ENCODE peak calls at places on chromosome 18, in seven cellular contexts. B, K, E, H, C, J and V are unnamed samples.

GRCh38 chr18:24461996-24462395 is 1.6 kb downstream of the HRH4 start:
- DNase-seq in B (no peak), K (no peak), E (no peak), H (no peak), C (no peak), J (no peak), V (no peak)

GRCh38 chr18:77557030-77557429 is 307.4 kb downstream of the GALR1 start:
- DNase-seq in B (peak; percentile 71), K (no peak), E (no peak), H (no peak), C (no peak), J (no peak), V (peak; percentile 2)

GRCh38 chr18:63264871-63265270 is 54.7 kb downstream of the BCL2 start:
- DNase-seq in B (no peak), K (no peak), E (no peak), H (no peak), C (no peak), J (peak; percentile 79), V (no peak)

GRCh38 chr18:13376841-13377351 is 158.3 kb downstream of the LDLRAD4 start:
- DNase-seq in B (no peak), K (no peak), E (no peak), H (no peak), C (no peak), J (no peak), V (no peak)

GRCh38 chr18:76275913-76276312 is 219.1 kb downstream of the ZNF516 start:
- DNase-seq in B (no peak), K (no peak), E (no peak), H (no peak), C (no peak), J (no peak), V (no peak)

GRCh38 chr18:64253900-64254299 is 105.0 kb upstream of the LINC00305 start:
- DNase-seq in B (no peak), K (no peak), E (no peak), H (no peak), C (no peak), J (no peak), V (peak; percentile 25)

GRCh38 chr18:79366177-79367094 is 29.3 kb upstream of the NFATC1 start:
- DNase-seq in B (no peak), K (no peak), E (no peak), H (no peak), C (no peak), J (no peak), V (no peak)

GRCh38 chr18:79644006-79644665 is 35.5 kb upstream of the CTDP1 start:
- DNase-seq in B (peak; percentile 87), K (no peak), E (peak; percentile 66), H (no peak), C (peak; percentile 68), J (peak; percentile 79), V (peak; percentile 66)

GRCh38 chr18:76374330-76375281 is 120.4 kb downstream of the ZNF516 start:
- DNase-seq in B (no peak), K (no peak), E (no peak), H (no peak), C (no peak), J (no peak), V (no peak)

GRCh38 chr18:58270396-58270795 is 226.4 kb downstream of the NEDD4L start:
- DNase-seq in B (no peak), K (no peak), E (no peak), H (no peak), C (no peak), J (no peak), V (no peak)

GRCh38 chr18:63879684-63880083 is 7.8 kb upstream of the SERPINB2 start:
- DNase-seq in B (no peak), K (no peak), E (no peak), H (no peak), C (no peak), J (no peak), V (no peak)

GRCh38 chr18:36411745-36412168 is 114.2 kb downstream of the FHOD3 start:
- DNase-seq in B (peak; percentile 66), K (no peak), E (no peak), H (no peak), C (peak; percentile 42), J (no peak), V (peak; percentile 62)

GRCh38 chr18:42363446-42363845 is 408.4 kb downstream of the PIK3C3 start:
- DNase-seq in B (no peak), K (no peak), E (no peak), H (no peak), C (no peak), J (no peak), V (no peak)

GRCh38 chr18:39519741-39520140 is 1954.1 kb upstream of the CELF4 start:
- DNase-seq in B (no peak), K (no peak), E (no peak), H (no peak), C (no peak), J (no peak), V (no peak)

GRCh38 chr18:58609536-58609993 is 19.3 kb downstream of the ALPK2 start:
- DNase-seq in B (no peak), K (no peak), E (no peak), H (no peak), C (no peak), J (no peak), V (no peak)

GRCh38 chr18:66873899-66874298 is 270.0 kb upstream of the CDH19 start:
- DNase-seq in B (no peak), K (no peak), E (no peak), H (no peak), C (no peak), J (no peak), V (no peak)

GRCh38 chr18:79625195-79625923 is 54.2 kb upstream of the CTDP1 start:
- DNase-seq in B (no peak), K (no peak), E (no peak), H (peak; percentile 53), C (no peak), J (peak; percentile 67), V (no peak)

GRCh38 chr18:77948571-77948970 is 698.9 kb downstream of the GALR1 start:
- DNase-seq in B (no peak), K (no peak), E (no peak), H (no peak), C (no peak), J (no peak), V (no peak)

GRCh38 chr18:32389868-32390267 is 80.8 kb downstream of the GAREM1 start:
- DNase-seq in B (no peak), K (no peak), E (peak; percentile 64), H (no peak), C (no peak), J (peak; percentile 82), V (no peak)

GRCh38 chr18:24170389-24170788 is 31.5 kb downstream of the CABYR start:
- DNase-seq in B (no peak), K (no peak), E (no peak), H (no peak), C (no peak), J (no peak), V (no peak)

GRCh38 chr18:45938488-45938935 is 28.6 kb downstream of the EPG5 start:
- DNase-seq in B (no peak), K (no peak), E (no peak), H (no peak), C (no peak), J (no peak), V (no peak)

GRCh38 chr18:5524660-5525059 is 19.1 kb downstream of the EPB41L3 start:
- DNase-seq in B (no peak), K (no peak), E (no peak), H (no peak), C (no peak), J (no peak), V (no peak)
- H3K4me1 ChIP-seq in B (no peaks in the 10 kb centered on the region), K (no peaks in the 10 kb centered on the region), E (no peaks in the 10 kb centered on the region), H (no peaks in the 10 kb centered on the region), C (no peaks in the 10 kb centered on the region), J (peaks cover 4% of the 10 kb centered on the region), V (peaks cover 19% of the 10 kb centered on the region)

GRCh38 chr18:48931680-48932461 is 18.9 kb downstream of the SMAD7 start:
- DNase-seq in B (no peak), K (no peak), E (no peak), H (peak; percentile 57), C (no peak), J (no peak), V (no peak)
- H3K4me1 ChIP-seq in B (peaks cover 21% of the 10 kb centered on the region), K (peaks cover 57% of the 10 kb centered on the region), E (peaks cover 97% of the 10 kb centered on the region), H (peaks cover 90% of the 10 kb centered on the region), C (peaks cover 96% of the 10 kb centered on the region), J (peaks cover 98% of the 10 kb centered on the region), V (peaks cover 88% of the 10 kb centered on the region)

GRCh38 chr18:28158083-28158581 is 18.8 kb downstream of the CDH2 start:
- DNase-seq in B (no peak), K (no peak), E (no peak), H (no peak), C (no peak), J (no peak), V (peak; percentile 37)

GRCh38 chr18:28163201-28163778 is 13.6 kb downstream of the CDH2 start:
- DNase-seq in B (no peak), K (no peak), E (no peak), H (no peak), C (no peak), J (no peak), V (peak; percentile 80)

GRCh38 chr18:28161608-28162599 is 15.0 kb downstream of the CDH2 start:
- DNase-seq in B (no peak), K (no peak), E (no peak), H (no peak), C (peak; percentile 13), J (no peak), V (no peak)

GRCh38 chr18:28153485-28154065 is 23.4 kb downstream of the CDH2 start:
- DNase-seq in B (no peak), K (no peak), E (no peak), H (no peak), C (no peak), J (no peak), V (peak; percentile 48)

DNA sequence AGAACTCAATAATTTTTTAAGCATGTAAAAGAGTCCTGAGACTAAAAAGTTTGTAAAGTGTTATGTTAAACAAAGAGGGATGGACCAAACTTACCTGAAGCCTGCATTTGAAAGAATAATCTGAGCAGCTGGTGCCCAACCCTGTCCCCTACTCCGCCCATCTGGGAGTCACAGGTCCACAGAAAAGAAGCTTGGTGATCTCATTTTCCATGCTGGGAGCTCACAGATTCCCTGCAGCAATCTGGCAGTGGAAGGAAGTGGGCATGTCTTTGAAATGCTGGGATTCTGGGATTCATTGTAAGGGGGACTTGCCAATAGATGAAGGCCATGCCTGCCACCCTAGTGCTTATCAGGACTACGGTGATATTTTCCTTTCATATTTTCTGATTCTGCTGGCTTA is 17.9 kb downstream of the CDH2 start:
- DNase-seq in B (no peak), K (no peak), E (no peak), H (no peak), C (no peak), J (no peak), V (no peak)
- H3K4me1 ChIP-seq in B (peaks cover 72% of the 10 kb centered on the region), K (no peaks in the 10 kb centered on the region), E (peaks cover 38% of the 10 kb centered on the region), H (no peaks in the 10 kb centered on the region), C (peaks cover 29% of the 10 kb centered on the region), J (no peaks in the 10 kb centered on the region), V (peaks cover 96% of the 10 kb centered on the region)

DNA sequence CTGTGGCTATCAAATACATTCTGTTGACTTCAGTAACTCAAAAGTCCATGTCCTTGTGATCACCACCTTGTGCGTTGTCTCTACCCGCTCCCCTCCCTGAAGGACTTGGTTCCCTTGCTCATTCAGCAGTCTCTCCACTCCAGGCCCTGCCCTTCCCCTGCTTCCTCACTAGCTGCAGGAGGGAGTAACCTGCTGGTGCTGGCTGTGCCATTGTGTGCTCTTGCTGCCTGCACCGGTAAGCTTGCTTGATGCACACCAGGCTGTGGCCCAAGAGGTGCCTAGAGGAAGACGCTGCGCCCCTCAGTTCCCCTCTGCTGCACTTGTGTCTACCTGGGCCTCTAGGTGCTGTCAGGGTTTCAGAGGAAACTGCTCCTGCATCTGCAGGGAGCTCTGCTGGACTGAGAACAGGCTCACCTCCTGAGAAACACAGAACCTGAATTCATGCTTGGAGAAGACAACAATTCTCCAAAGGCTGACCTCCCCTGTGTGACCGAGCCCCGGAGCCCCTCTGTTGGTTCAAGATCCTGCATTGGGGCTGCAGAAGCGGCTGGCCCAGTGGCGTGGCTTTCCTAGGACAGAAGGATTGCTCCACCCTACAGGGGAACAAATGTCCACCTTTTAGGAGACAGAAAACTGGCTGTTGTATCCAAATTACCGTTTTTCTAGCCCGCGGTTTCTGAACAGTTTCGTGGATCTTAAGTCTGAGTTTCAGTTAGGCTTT is 33.6 kb downstream of the PTPRM start:
- DNase-seq in B (no peak), K (no peak), E (no peak), H (no peak), C (no peak), J (no peak), V (no peak)
- H3K4me1 ChIP-seq in B (peaks cover 26% of the 10 kb centered on the region), K (no peaks in the 10 kb centered on the region), E (peaks cover 91% of the 10 kb centered on the region), H (no peaks in the 10 kb centered on the region), C (peaks cover 18% of the 10 kb centered on the region), J (peaks cover 8% of the 10 kb centered on the region), V (peaks cover 13% of the 10 kb centered on the region)